ENCODE peak calls at places on chromosomes 11 and 22, in six cellular contexts. C is HS-27A; I is heart right ventricle; A is activated CD4-positive, CD25-positive, alpha-beta regulatory T cell; J is activated T-helper 1 cell treated with anti-CD3 and anti-CD28 coated beads, Interleukin-2, amount 50 U/mL, for 16 hours; V is SK-N-DZ. W is an unnamed sample.

GRCh38 chr22:45493286-45493771 is 9.4 kb upstream of the FBLN1 start:
- DNase-seq in I (no peak), C (no peak), A (no peak), J (no peak), V (no peak), W (no peak)

GRCh38 chr22:22410121-22410520 is 98.4 kb downstream of the ZNF280B start:
- DNase-seq in V (no peak), C (no peak), J (no peak), I (peak), A (no peak), W (no peak)

GRCh38 chr11:122069946-122070345 is 46.1 kb downstream of the BLID start:
- DNase-seq in J (no peak), A (no peak), I (peak), C (no peak), V (peak), W (peak)

GRCh38 chr11:119585038-119585666 is 143.8 kb downstream of the NECTIN1 start:
- DNase-seq in J (no peak), I (no peak), V (no peak), C (no peak), A (no peak), W (no peak)

GRCh38 chr11:45486461-45486860 is 179.0 kb downstream of the CHST1 start:
- DNase-seq in V (no peak), I (no peak), C (no peak), A (no peak), J (no peak), W (no peak)

GRCh38 chr11:70065318-70066135 is 12.6 kb upstream of the ANO1 start:
- DNase-seq in A (no peak), I (no peak), C (no peak), J (no peak), V (no peak), W (no peak)

GRCh38 chr11:64305691-64306562 is 603 bp downstream of the ESRRA start:
- DNase-seq in V (peak), C (no peak), I (peak), J (peak), A (peak), W (peak)

GRCh38 chr11:73325036-73325981 is 17.2 kb downstream of the ARHGEF17 start:
- DNase-seq in C (no peak), V (no peak), J (no peak), A (no peak), I (no peak), W (no peak)

GRCh38 chr11:125295922-125296321 is 131.4 kb downstream of the PKNOX2 start:
- DNase-seq in I (peak), V (no peak), A (no peak), C (no peak), J (no peak), W (no peak)

GRCh38 chr11:32427935-32428664 is 7.2 kb downstream of the WT1 start:
- DNase-seq in I (no peak), V (no peak), C (no peak), A (no peak), J (no peak), W (no peak)

GRCh38 chr11:103940542-103940941 is 95.9 kb upstream of the DDI1 start:
- DNase-seq in A (no peak), I (no peak), J (no peak), C (no peak), V (no peak), W (no peak)

GRCh38 chr11:60875856-60876485 is 8.6 kb downstream of the ZP1 start:
- DNase-seq in C (no peak), A (no peak), J (no peak), V (no peak), I (no peak), W (no peak)

GRCh38 chr22:50348058-50348457 is 4.9 kb downstream of the PPP6R2 start:
- DNase-seq in I (no peak), C (no peak), A (no peak), V (no peak), J (no peak), W (no peak)

GRCh38 chr11:117096140-117096972 is 1.9 kb downstream of the SIK3 start:
- DNase-seq in C (no peak), A (no peak), I (no peak), V (no peak), J (peak), W (no peak)

GRCh38 chr11:65477271-65478029 is 21.4 kb upstream of the MALAT1 start:
- DNase-seq in V (peak), C (peak), A (peak), I (peak), J (peak), W (peak)

GRCh38 chr22:25496396-25497064 is 67.9 kb upstream of the GRK3 start:
- DNase-seq in C (no peak), V (no peak), J (no peak), I (no peak), A (no peak), W (no peak)

GRCh38 chr11:38345286-38345685 is 1747.2 kb upstream of the RAG2 start:
- DNase-seq in I (no peak), C (no peak), A (no peak), V (no peak), J (no peak), W (no peak)

GRCh38 chr11:134863294-134863693 is 451.3 kb upstream of the B3GAT1 start:
- DNase-seq in J (no peak), V (no peak), C (no peak), A (no peak), I (no peak), W (no peak)

GRCh38 chr11:102111787-102112653 is 1.8 kb downstream of the YAP1 start:
- DNase-seq in J (no peak), V (peak), C (peak), I (no peak), A (no peak), W (no peak)

GRCh38 chr22:38316340-38317236 is 645 bp downstream of the CSNK1E start:
- DNase-seq in J (peak), V (peak), I (peak), A (peak), C (no peak), W (no peak)

GRCh38 chr11:826836-827145 is 928 bp upstream of the CRACR2B start:
- DNase-seq in C (no peak), I (no peak), J (no peak), V (no peak), A (no peak), W (no peak)

GRCh38 chr11:70894566-70894965 is 357.8 kb downstream of the SHANK2 start:
- DNase-seq in V (no peak), J (no peak), C (no peak), I (no peak), A (no peak), W (no peak)

GRCh38 chr11:107025673-107026072 is 7.4 kb upstream of the GUCY1A2 start:
- DNase-seq in V (no peak), C (no peak), A (no peak), J (no peak), I (no peak), W (no peak)

GRCh38 chr11:1168721-1169161 is 11.0 kb downstream of the MUC5AC start:
- DNase-seq in C (no peak), I (no peak), J (no peak), V (no peak), A (no peak), W (no peak)

GRCh38 chr11:119859684-119860083 is 130.7 kb upstream of the NECTIN1 start:
- DNase-seq in I (peak), A (no peak), J (no peak), V (no peak), C (no peak), W (no peak)

GRCh38 chr11:1336836-1337646 is 27.6 kb upstream of the TOLLIP start:
- DNase-seq in I (no peak), V (no peak), J (peak), C (no peak), A (no peak), W (peak)

GRCh38 chr11:22957890-22958289 is 97.6 kb upstream of the CCDC179 start:
- DNase-seq in C (no peak), I (no peak), V (no peak), A (no peak), J (no peak), W (no peak)

GRCh38 chr11:68976095-68976494 is 4.7 kb downstream of the MRGPRD start:
- DNase-seq in J (no peak), V (no peak), I (no peak), C (no peak), A (no peak), W (no peak)

GRCh38 chr11:123473941-123474668 is 44.0 kb downstream of the GRAMD1B start:
- DNase-seq in I (no peak), A (no peak), C (no peak), V (no peak), J (no peak), W (no peak)

GRCh38 chr11:62665630-62666258 is 632 bp downstream of the CSKMT start:
- DNase-seq in A (peak), I (peak), V (peak), J (peak), C (no peak), W (no peak)

W was measured in NCI-H1930.